ENCODE peak calls at places on chromosomes 13 and 19, in ten cellular contexts. One of them, this sample, is unnamed.

GRCh38 chr19:53160350-53160749 is 1.5 kb upstream of the ZNF347 start:
- DNase-seq in A549: no peak
- DNase-seq in H54: no peak
- DNase-seq in gastrocnemius medialis: no peak
- DNase-seq in sigmoid colon: no peak
- DNase-seq in upper lobe of left lung: no peak
- DNase-seq in esophagus squamous epithelium: no peak
- DNase-seq in HepG2: no peak
- DNase-seq in right lobe of liver: no peak
- DNase-seq in tibial nerve: no peak
- DNase-seq in this sample: no peak

GRCh38 chr13:100382787-100383186 is 205.8 kb downstream of the GGACT start:
- DNase-seq in A549: no peak
- DNase-seq in H54: no peak
- DNase-seq in gastrocnemius medialis: no peak
- DNase-seq in sigmoid colon: no peak
- DNase-seq in upper lobe of left lung: no peak
- DNase-seq in esophagus squamous epithelium: no peak
- DNase-seq in HepG2: no peak
- DNase-seq in right lobe of liver: no peak
- DNase-seq in tibial nerve: no peak
- DNase-seq in this sample: no peak

GRCh38 chr13:53249236-53249635 is 220.6 kb downstream of the OLFM4 start:
- DNase-seq in A549: no peak
- DNase-seq in H54: no peak
- DNase-seq in gastrocnemius medialis: no peak
- DNase-seq in sigmoid colon: no peak
- DNase-seq in upper lobe of left lung: no peak
- DNase-seq in esophagus squamous epithelium: no peak
- DNase-seq in HepG2: no peak
- DNase-seq in right lobe of liver: no peak
- DNase-seq in tibial nerve: no peak
- DNase-seq in this sample: no peak

GRCh38 chr13:34964558-34964957 is 22.5 kb downstream of the NBEA start:
- DNase-seq in A549: no peak
- DNase-seq in H54: no peak
- DNase-seq in gastrocnemius medialis: no peak
- DNase-seq in sigmoid colon: no peak
- DNase-seq in upper lobe of left lung: no peak
- DNase-seq in esophagus squamous epithelium: no peak
- DNase-seq in HepG2: no peak
- DNase-seq in right lobe of liver: no peak
- DNase-seq in tibial nerve: no peak
- DNase-seq in this sample: no peak

GRCh38 chr13:59345316-59345715 is 818.4 kb downstream of the DIAPH3 start:
- DNase-seq in A549: no peak
- DNase-seq in H54: no peak
- DNase-seq in gastrocnemius medialis: no peak
- DNase-seq in sigmoid colon: peak; percentile 86
- DNase-seq in upper lobe of left lung: no peak
- DNase-seq in esophagus squamous epithelium: no peak
- DNase-seq in HepG2: no peak
- DNase-seq in right lobe of liver: no peak
- DNase-seq in tibial nerve: no peak
- DNase-seq in this sample: no peak

GRCh38 chr19:47226426-47227346 is 4.3 kb downstream of the BBC3 start:
- DNase-seq in A549: peak; percentile 95
- DNase-seq in H54: peak; percentile 70
- DNase-seq in gastrocnemius medialis: peak; percentile 90
- DNase-seq in sigmoid colon: peak; percentile 94
- DNase-seq in upper lobe of left lung: peak; percentile 88
- DNase-seq in esophagus squamous epithelium: no peak
- DNase-seq in HepG2: peak; percentile 89
- DNase-seq in right lobe of liver: peak; percentile 95
- DNase-seq in tibial nerve: peak; percentile 72
- DNase-seq in this sample: no peak

GRCh38 chr19:18141031-18141430 is 11.9 kb upstream of the PIK3R2 start:
- DNase-seq in A549: no peak
- DNase-seq in H54: no peak
- DNase-seq in gastrocnemius medialis: no peak
- DNase-seq in sigmoid colon: no peak
- DNase-seq in upper lobe of left lung: no peak
- DNase-seq in esophagus squamous epithelium: no peak
- DNase-seq in HepG2: no peak
- DNase-seq in right lobe of liver: no peak
- DNase-seq in tibial nerve: no peak
- DNase-seq in this sample: no peak

GRCh38 chr19:43934055-43934984 is 762 bp downstream of the ZNF45 start:
- DNase-seq in A549: peak; percentile 28
- DNase-seq in H54: peak; percentile 9
- DNase-seq in gastrocnemius medialis: no peak
- DNase-seq in sigmoid colon: no peak
- DNase-seq in upper lobe of left lung: no peak
- DNase-seq in esophagus squamous epithelium: no peak
- DNase-seq in HepG2: no peak
- DNase-seq in right lobe of liver: no peak
- DNase-seq in tibial nerve: no peak
- DNase-seq in this sample: no peak

GRCh38 chr19:48481191-48481500 is 12.0 kb downstream of the CYTH2 start:
- DNase-seq in A549: no peak
- DNase-seq in H54: no peak
- DNase-seq in gastrocnemius medialis: no peak
- DNase-seq in sigmoid colon: no peak
- DNase-seq in upper lobe of left lung: no peak
- DNase-seq in esophagus squamous epithelium: no peak
- DNase-seq in HepG2: no peak
- DNase-seq in right lobe of liver: no peak
- DNase-seq in tibial nerve: no peak
- DNase-seq in this sample: no peak

GRCh38 chr13:39417131-39417530 is 185.9 kb downstream of the LHFPL6 start:
- DNase-seq in A549: no peak
- DNase-seq in H54: no peak
- DNase-seq in gastrocnemius medialis: no peak
- DNase-seq in sigmoid colon: no peak
- DNase-seq in upper lobe of left lung: no peak
- DNase-seq in esophagus squamous epithelium: no peak
- DNase-seq in HepG2: no peak
- DNase-seq in right lobe of liver: no peak
- DNase-seq in tibial nerve: no peak
- DNase-seq in this sample: no peak

GRCh38 chr19:10858204-10858828 is 10.1 kb downstream of the C19orf38 start:
- DNase-seq in A549: no peak
- DNase-seq in H54: no peak
- DNase-seq in gastrocnemius medialis: no peak
- DNase-seq in sigmoid colon: no peak
- DNase-seq in upper lobe of left lung: no peak
- DNase-seq in esophagus squamous epithelium: no peak
- DNase-seq in HepG2: no peak
- DNase-seq in right lobe of liver: no peak
- DNase-seq in tibial nerve: no peak
- DNase-seq in this sample: no peak

GRCh38 chr19:56671613-56671994 is at the start of gene ZNF835:
- DNase-seq in A549: no peak
- DNase-seq in H54: no peak
- DNase-seq in gastrocnemius medialis: peak; percentile 81
- DNase-seq in sigmoid colon: peak; percentile 96
- DNase-seq in upper lobe of left lung: peak; percentile 98
- DNase-seq in esophagus squamous epithelium: peak; percentile 28
- DNase-seq in HepG2: no peak
- DNase-seq in right lobe of liver: peak; percentile 93
- DNase-seq in tibial nerve: peak; percentile 81
- DNase-seq in this sample: no peak

GRCh38 chr19:13018037-13018914 is 23.0 kb downstream of the NFIX start:
- DNase-seq in A549: no peak
- DNase-seq in H54: no peak
- DNase-seq in gastrocnemius medialis: no peak
- DNase-seq in sigmoid colon: peak; percentile 93
- DNase-seq in upper lobe of left lung: peak; percentile 77
- DNase-seq in esophagus squamous epithelium: no peak
- DNase-seq in HepG2: no peak
- DNase-seq in right lobe of liver: no peak
- DNase-seq in tibial nerve: no peak
- DNase-seq in this sample: no peak

GRCh38 chr13:79998386-79998785 is 342.5 kb downstream of the SPRY2 start:
- DNase-seq in A549: no peak
- DNase-seq in H54: no peak
- DNase-seq in gastrocnemius medialis: no peak
- DNase-seq in sigmoid colon: no peak
- DNase-seq in upper lobe of left lung: no peak
- DNase-seq in esophagus squamous epithelium: no peak
- DNase-seq in HepG2: no peak
- DNase-seq in right lobe of liver: no peak
- DNase-seq in tibial nerve: no peak
- DNase-seq in this sample: no peak

GRCh38 chr13:79997244-79997643 is 343.7 kb downstream of the SPRY2 start:
- DNase-seq in A549: no peak
- DNase-seq in H54: no peak
- DNase-seq in gastrocnemius medialis: no peak
- DNase-seq in sigmoid colon: no peak
- DNase-seq in upper lobe of left lung: no peak
- DNase-seq in esophagus squamous epithelium: no peak
- DNase-seq in HepG2: no peak
- DNase-seq in right lobe of liver: no peak
- DNase-seq in tibial nerve: no peak
- DNase-seq in this sample: no peak

GRCh38 chr13:79999601-80000000 is 341.3 kb downstream of the SPRY2 start:
- DNase-seq in A549: no peak
- DNase-seq in H54: no peak
- DNase-seq in gastrocnemius medialis: no peak
- DNase-seq in sigmoid colon: no peak
- DNase-seq in upper lobe of left lung: no peak
- DNase-seq in esophagus squamous epithelium: no peak
- DNase-seq in HepG2: no peak
- DNase-seq in right lobe of liver: no peak
- DNase-seq in tibial nerve: no peak
- DNase-seq in this sample: no peak

GRCh38 chr13:79992111-79992510 is 348.8 kb downstream of the SPRY2 start:
- DNase-seq in A549: no peak
- DNase-seq in H54: no peak
- DNase-seq in gastrocnemius medialis: no peak
- DNase-seq in sigmoid colon: no peak
- DNase-seq in upper lobe of left lung: no peak
- DNase-seq in esophagus squamous epithelium: no peak
- DNase-seq in HepG2: no peak
- DNase-seq in right lobe of liver: no peak
- DNase-seq in tibial nerve: no peak
- DNase-seq in this sample: no peak

GRCh38 chr13:79995334-79995733 is 345.6 kb downstream of the SPRY2 start:
- DNase-seq in A549: no peak
- DNase-seq in H54: no peak
- DNase-seq in gastrocnemius medialis: no peak
- DNase-seq in sigmoid colon: no peak
- DNase-seq in upper lobe of left lung: no peak
- DNase-seq in esophagus squamous epithelium: no peak
- DNase-seq in HepG2: no peak
- DNase-seq in right lobe of liver: no peak
- DNase-seq in tibial nerve: no peak
- DNase-seq in this sample: no peak
- TF ChIP-seq POLR2A in A549: no peak
- TF ChIP-seq POLR2A in H54: no peak
- TF ChIP-seq POLR2A in gastrocnemius medialis: no peak
- TF ChIP-seq POLR2A in sigmoid colon: no peak
- TF ChIP-seq POLR2A in upper lobe of left lung: no peak
- TF ChIP-seq POLR2A in esophagus squamous epithelium: no peak
- TF ChIP-seq POLR2A in HepG2: no peak
- TF ChIP-seq POLR2A in right lobe of liver: no peak
- TF ChIP-seq POLR2A in tibial nerve: no peak
- TF ChIP-seq POLR2A in this sample: no peak

GRCh38 chr19:32318884-32319520 is 26.4 kb upstream of the ZNF507 start:
- DNase-seq in A549: peak; percentile 68
- DNase-seq in H54: peak; percentile 36
- DNase-seq in gastrocnemius medialis: no peak
- DNase-seq in sigmoid colon: no peak
- DNase-seq in upper lobe of left lung: no peak
- DNase-seq in esophagus squamous epithelium: no peak
- DNase-seq in HepG2: no peak
- DNase-seq in right lobe of liver: no peak
- DNase-seq in tibial nerve: no peak
- DNase-seq in this sample: no peak
- TF ChIP-seq POLR2A in A549: no peak
- TF ChIP-seq POLR2A in H54: no peak
- TF ChIP-seq POLR2A in gastrocnemius medialis: no peak
- TF ChIP-seq POLR2A in sigmoid colon: no peak
- TF ChIP-seq POLR2A in upper lobe of left lung: no peak
- TF ChIP-seq POLR2A in esophagus squamous epithelium: no peak
- TF ChIP-seq POLR2A in HepG2: no peak
- TF ChIP-seq POLR2A in right lobe of liver: no peak
- TF ChIP-seq POLR2A in tibial nerve: no peak
- TF ChIP-seq POLR2A in this sample: no peak

GRCh38 chr13:102904408-102904862 is 58.6 kb downstream of the ERCC5 start:
- DNase-seq in A549: no peak
- DNase-seq in H54: no peak
- DNase-seq in gastrocnemius medialis: no peak
- DNase-seq in sigmoid colon: no peak
- DNase-seq in upper lobe of left lung: no peak
- DNase-seq in esophagus squamous epithelium: no peak
- DNase-seq in HepG2: no peak
- DNase-seq in right lobe of liver: no peak
- DNase-seq in tibial nerve: no peak
- DNase-seq in this sample: no peak
- TF ChIP-seq POLR2A in A549: no peak
- TF ChIP-seq POLR2A in H54: no peak
- TF ChIP-seq POLR2A in gastrocnemius medialis: no peak
- TF ChIP-seq POLR2A in sigmoid colon: no peak
- TF ChIP-seq POLR2A in upper lobe of left lung: no peak
- TF ChIP-seq POLR2A in esophagus squamous epithelium: no peak
- TF ChIP-seq POLR2A in HepG2: no peak
- TF ChIP-seq POLR2A in right lobe of liver: no peak
- TF ChIP-seq POLR2A in tibial nerve: no peak
- TF ChIP-seq POLR2A in this sample: no peak

DNA sequence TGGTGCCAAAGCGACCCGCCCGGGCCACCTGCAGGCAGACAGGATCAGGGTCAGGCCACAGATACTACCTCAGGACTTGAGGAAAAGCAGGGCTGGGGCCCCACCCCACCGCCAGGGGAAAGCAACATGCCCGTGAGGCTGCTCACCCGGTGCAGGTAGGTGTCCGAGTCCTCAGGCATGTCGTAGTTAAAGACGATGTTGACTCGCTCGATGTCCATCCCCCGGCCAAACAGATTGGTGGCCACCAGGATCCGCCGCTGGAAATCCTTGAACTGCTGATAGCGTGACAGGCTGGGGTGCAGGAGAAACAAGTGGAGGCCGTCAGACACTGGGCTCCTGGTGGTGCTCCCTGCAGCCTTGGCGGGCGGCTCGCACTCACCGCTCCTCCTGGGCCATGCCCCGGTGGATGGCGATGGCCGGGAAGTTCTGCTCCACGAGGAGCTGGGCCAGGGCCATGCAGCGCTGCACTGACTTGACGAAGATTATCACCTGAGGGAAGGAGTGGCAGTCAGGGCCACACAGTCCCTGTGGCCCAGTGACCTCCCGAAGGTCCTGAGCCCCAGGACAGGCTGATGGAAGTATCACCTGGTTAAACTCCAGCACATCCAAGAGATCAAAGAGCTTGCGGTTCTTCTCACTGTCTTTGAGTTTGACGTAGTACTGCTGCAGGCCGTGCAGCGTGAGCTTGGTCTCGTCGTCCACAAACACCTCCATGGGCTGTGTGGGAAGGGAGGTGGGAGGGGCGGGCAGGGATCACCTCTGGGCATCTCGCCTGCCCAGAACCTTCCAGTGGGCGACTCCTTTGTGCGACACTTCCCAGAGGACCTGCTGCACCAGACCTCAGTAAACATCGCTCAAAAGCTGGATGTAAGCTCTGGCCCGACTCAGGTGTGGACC is 9.7 kb downstream of the DDX39A start:
- DNase-seq in A549: no peak
- DNase-seq in H54: no peak
- DNase-seq in gastrocnemius medialis: no peak
- DNase-seq in sigmoid colon: no peak
- DNase-seq in upper lobe of left lung: peak; percentile 80
- DNase-seq in esophagus squamous epithelium: no peak
- DNase-seq in HepG2: no peak
- DNase-seq in right lobe of liver: no peak
- DNase-seq in tibial nerve: no peak
- DNase-seq in this sample: no peak
- TF ChIP-seq POLR2A in A549: no peak
- TF ChIP-seq POLR2A in H54: no peak
- TF ChIP-seq POLR2A in gastrocnemius medialis: no peak
- TF ChIP-seq POLR2A in sigmoid colon: no peak
- TF ChIP-seq POLR2A in upper lobe of left lung: no peak
- TF ChIP-seq POLR2A in esophagus squamous epithelium: no peak
- TF ChIP-seq POLR2A in HepG2: no peak
- TF ChIP-seq POLR2A in right lobe of liver: no peak
- TF ChIP-seq POLR2A in tibial nerve: no peak
- TF ChIP-seq POLR2A in this sample: peak; percentile 44